ENCODE peak calls at places on chromosomes 5 and 9, in eight cellular contexts. Z is iPS DF 6.9, H is PC-9, R is fibroblast of pulmonary artery, A is aorta, B is HCT116, N is GM06990, G is IMR-90. T is an unnamed sample.
A peak's percentile ranks its signal among the peaks of the same experiment; 100 is the strongest.

GRCh38 chr5:66498791-66499207 is 97.4 kb upstream of the MAST4 start:
- DNase-seq in Z (no peak), H (no peak), R (peak; percentile 60), B (no peak), A (no peak), N (no peak), G (no peak), T (no peak)

GRCh38 chr5:1786621-1787471 is 12.8 kb downstream of the MRPL36 start:
- DNase-seq in B (no peak), R (no peak), G (no peak), N (no peak), A (peak; percentile 30), Z (no peak), H (no peak), T (no peak)

GRCh38 chr5:113232667-113233066 is 202.1 kb downstream of the TSSK1B start:
- DNase-seq in A (no peak), H (no peak), B (no peak), N (no peak), R (no peak), Z (no peak), G (no peak), T (no peak)

GRCh38 chr5:108028411-108028810 is 353.5 kb downstream of the FBXL17 start:
- DNase-seq in N (no peak), G (peak; percentile 10), A (no peak), H (no peak), B (no peak), Z (no peak), R (peak; percentile 12), T (peak; percentile 23)

GRCh38 chr5:113693205-113693553 is 179.7 kb downstream of the YTHDC2 start:
- DNase-seq in H (no peak), A (no peak), R (no peak), Z (no peak), B (no peak), N (no peak), G (no peak), T (no peak)

GRCh38 chr5:51997908-51998307 is 614.7 kb downstream of the ISL1 start:
- DNase-seq in N (no peak), H (no peak), A (no peak), B (no peak), G (no peak), R (no peak), Z (no peak), T (no peak)

GRCh38 chr9:114804504-114804903 is 1.3 kb downstream of the TNFSF15 start:
- DNase-seq in N (no peak), B (peak; percentile 10), R (peak; percentile 77), H (peak; percentile 73), G (peak; percentile 84), A (no peak), Z (no peak), T (peak; percentile 72)

GRCh38 chr5:96997265-96997859 is 61.5 kb downstream of the LNPEP start:
- DNase-seq in Z (no peak), B (peak; percentile 32), R (peak; percentile 79), G (peak; percentile 63), N (peak; percentile 28), A (no peak), H (no peak), T (no peak)

GRCh38 chr5:149610583-149611250 is 29.4 kb downstream of the ARHGEF37 start:
- DNase-seq in H (no peak), B (no peak), G (no peak), A (no peak), R (no peak), N (no peak), Z (no peak), T (no peak)

GRCh38 chr5:88769165-88769564 is 113.8 kb downstream of the MEF2C start:
- DNase-seq in H (no peak), G (peak; percentile 10), A (peak; percentile 65), N (no peak), B (no peak), R (no peak), Z (no peak), T (peak; percentile 78)

GRCh38 chr5:124697912-124698690 is 48.3 kb downstream of the ZNF608 start:
- DNase-seq in H (no peak), Z (no peak), A (no peak), B (no peak), G (peak; percentile 32), R (peak; percentile 21), N (no peak), T (no peak)

GRCh38 chr9:83622814-83623633 is at the start of gene IDNK:
- DNase-seq in A (peak; percentile 77), N (peak; percentile 83), Z (no peak), R (peak; percentile 36), H (peak; percentile 48), B (peak; percentile 10), G (peak; percentile 24), T (no peak)

GRCh38 chr5:107516452-107517184 is 154.1 kb downstream of the EFNA5 start:
- DNase-seq in B (no peak), H (no peak), G (peak; percentile 17), Z (no peak), N (no peak), A (no peak), R (no peak), T (no peak)

GRCh38 chr5:370311-370958 is 48.9 kb downstream of the AHRR start:
- DNase-seq in G (no peak), N (no peak), H (no peak), B (no peak), A (peak; percentile 32), Z (no peak), R (no peak), T (no peak)

GRCh38 chr5:141095263-141095641 is 837 bp downstream of the PCDHB2 start:
- DNase-seq in Z (no peak), R (no peak), A (no peak), H (no peak), N (no peak), B (no peak), G (no peak), T (no peak)

GRCh38 chr5:141105350-141105749 is 5.1 kb downstream of the PCDHB3 start:
- DNase-seq in Z (no peak), H (no peak), G (no peak), N (no peak), R (no peak), A (no peak), B (no peak), T (no peak)

GRCh38 chr5:141100243-141100805 is at the start of gene PCDHB3:
- DNase-seq in Z (peak; percentile 86), A (peak; percentile 55), H (no peak), G (peak; percentile 16), R (peak; percentile 10), N (no peak), B (peak; percentile 16), T (no peak)

DNA sequence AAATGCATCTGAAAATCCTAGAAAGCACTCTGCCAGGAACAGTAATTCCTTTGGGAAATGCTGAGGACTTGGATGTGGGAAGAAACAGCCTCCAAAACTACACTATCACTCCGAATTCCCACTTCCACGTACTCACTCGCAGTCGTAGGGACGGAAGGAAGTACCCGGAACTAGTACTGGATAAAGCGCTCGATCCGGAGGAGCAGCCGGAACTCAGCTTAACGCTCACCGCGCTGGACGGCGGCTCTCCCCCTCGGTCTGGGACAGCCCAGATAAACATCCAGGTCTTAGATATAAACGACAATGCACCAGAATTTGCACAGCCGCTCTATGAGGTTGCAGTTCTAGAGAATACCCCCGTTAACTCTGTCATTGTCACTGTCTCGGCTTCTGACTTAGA is 786 bp downstream of the PCDHB3 start:
- DNase-seq in H (no peak), G (no peak), B (no peak), N (no peak), R (no peak), A (no peak), Z (no peak), T (no peak)
- H3K4me3 ChIP-seq in H (no peak overlapping the region), G (no peak overlapping the region), B (no peak overlapping the region), N (no peak overlapping the region), R (no peak overlapping the region), A (peak overlapping the region; percentile 11), Z (no peak overlapping the region), T (no peak overlapping the region)

GRCh38 chr9:17018001-17018491 is 116.8 kb upstream of the CNTLN start:
- DNase-seq in R (peak; percentile 16), H (no peak), Z (no peak), B (no peak), G (peak; percentile 75), N (no peak), A (peak; percentile 57), T (peak; percentile 97)

GRCh38 chr9:17018540-17019196 is 116.2 kb upstream of the CNTLN start:
- DNase-seq in R (no peak), B (no peak), N (no peak), H (no peak), A (no peak), G (peak; percentile 54), Z (no peak), T (no peak)

GRCh38 chr9:17021379-17021970 is 113.4 kb upstream of the CNTLN start:
- DNase-seq in R (peak; percentile 21), Z (no peak), H (no peak), G (peak; percentile 47), N (no peak), B (no peak), A (no peak), T (peak; percentile 23)

GRCh38 chr9:17024129-17024528 is 110.7 kb upstream of the CNTLN start:
- DNase-seq in G (no peak), A (no peak), Z (no peak), R (no peak), H (no peak), N (no peak), B (no peak), T (no peak)

GRCh38 chr9:17019398-17019797 is 115.4 kb upstream of the CNTLN start:
- DNase-seq in Z (no peak), H (no peak), G (no peak), N (no peak), A (no peak), B (no peak), R (no peak), T (no peak)
- H3K4me3 ChIP-seq in Z (no peak overlapping the region), H (no peak overlapping the region), G (no peak overlapping the region), N (no peak overlapping the region), A (no peak overlapping the region), B (no peak overlapping the region), R (no peak overlapping the region), T (no peak overlapping the region)

DNA sequence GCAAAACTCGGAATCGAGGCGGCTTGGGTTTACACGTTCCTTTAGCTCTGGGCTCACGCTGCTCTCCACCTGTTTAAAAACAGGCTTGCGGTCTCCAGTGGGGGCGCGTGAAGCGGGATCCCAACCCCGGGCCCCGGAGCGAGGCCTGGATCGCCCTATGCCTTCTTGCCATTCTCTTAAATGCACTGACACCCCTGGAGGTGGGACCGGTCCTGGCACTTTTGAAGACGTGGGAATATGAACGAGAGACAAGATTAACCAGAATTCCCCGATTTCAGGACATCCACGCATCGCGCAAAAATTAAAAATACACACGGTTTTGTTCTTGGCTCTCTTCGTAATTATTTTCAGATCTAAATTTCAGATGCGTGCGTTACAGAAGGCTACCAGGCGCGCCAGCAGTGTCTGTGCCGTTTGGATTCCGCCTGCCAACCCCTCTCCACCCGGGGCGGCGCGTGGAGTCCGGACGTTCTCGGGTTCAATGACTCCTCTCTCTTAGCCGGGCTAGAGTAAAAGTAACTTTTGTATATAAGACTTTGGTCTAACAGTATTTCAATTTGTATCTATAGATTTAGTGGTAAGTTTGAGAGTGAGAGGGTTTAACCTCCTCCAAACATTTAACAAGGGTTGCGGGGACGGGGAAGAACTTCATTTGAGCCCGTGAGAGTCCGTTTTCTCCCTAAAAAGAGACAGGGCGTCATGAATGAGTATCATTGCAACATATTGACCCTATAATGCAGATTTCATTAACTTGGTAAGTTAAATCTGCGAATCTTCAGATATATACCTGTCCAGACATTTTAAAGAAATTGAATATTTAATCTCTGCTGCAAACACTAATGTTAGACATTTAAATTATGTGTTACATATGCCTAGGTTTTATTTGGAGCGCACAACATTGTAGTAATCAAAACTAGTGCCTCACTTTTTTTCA is 3.8 kb downstream of the FOXD1 start:
- DNase-seq in B (no peak), A (no peak), R (no peak), Z (no peak), H (no peak), N (no peak), G (no peak), T (no peak)
- H3K4me3 ChIP-seq in B (no peak overlapping the region), A (no peak overlapping the region), R (no peak overlapping the region), Z (no peak overlapping the region), H (peak overlapping the region; percentile 87), N (no peak overlapping the region), G (peak overlapping the region; percentile 37), T (peak overlapping the region; percentile 84)

GRCh38 chr5:170293273-170293672 is 4.3 kb downstream of the LCP2 start:
- DNase-seq in R (no peak), G (no peak), B (no peak), Z (no peak), A (peak; percentile 83), H (no peak), N (peak; percentile 73), T (no peak)
- H3K4me3 ChIP-seq in R (no peak overlapping the region), G (no peak overlapping the region), B (no peak overlapping the region), Z (no peak overlapping the region), A (no peak overlapping the region), H (no peak overlapping the region), N (no peak overlapping the region), T (no peak overlapping the region)

T was measured in skeletal muscle cell.